ENCODE peak calls at places on chromosome 10, in eight cellular contexts. O is upper lobe of right lung, U is Panc1, Y is K562, B is mammary epithelial cell, M is heart left ventricle, F is spleen, Z is Peyer's patch. E is an unnamed sample. For H3K9me3 and H3K4me1, the result is how much of the 10 kb centered on the place peaks cover.

GRCh38 chr10:68088744-68089143 is 13.7 kb upstream of the HERC4 start:
- DNase-seq in O (no peak), U (no peak), Y (no peak), B (peak), M (no peak), F (no peak), Z (no peak), E (no peak)

GRCh38 chr10:24873281-24873683 is 79.1 kb downstream of the PRTFDC1 start:
- DNase-seq in O (no peak), U (no peak), Y (peak), B (peak), M (no peak), F (no peak), Z (no peak), E (no peak)

GRCh38 chr10:6089334-6090219 is 743 bp downstream of the RBM17 start:
- DNase-seq in O (peak), U (no peak), Y (peak), B (peak), M (peak), F (peak), Z (no peak), E (no peak)

GRCh38 chr10:112394475-112394875 is 20.6 kb downstream of the ACSL5 start:
- DNase-seq in O (peak), U (no peak), Y (no peak), B (no peak), M (no peak), F (no peak), Z (no peak), E (no peak)

GRCh38 chr10:112720178-112720577 is 229.9 kb upstream of the TCF7L2 start:
- DNase-seq in O (no peak), U (no peak), Y (no peak), B (no peak), M (no peak), F (no peak), Z (no peak), E (no peak)

GRCh38 chr10:24971374-24971773 is 19.0 kb upstream of the PRTFDC1 start:
- DNase-seq in O (no peak), U (no peak), Y (no peak), B (no peak), M (no peak), F (no peak), Z (no peak), E (no peak)

GRCh38 chr10:44343836-44344235 is 41.1 kb downstream of the CXCL12 start:
- DNase-seq in O (no peak), U (no peak), Y (no peak), B (no peak), M (no peak), F (no peak), Z (no peak), E (no peak)

GRCh38 chr10:32950457-32951109 is 7.4 kb downstream of the ITGB1 start:
- DNase-seq in O (no peak), U (no peak), Y (no peak), B (no peak), M (no peak), F (no peak), Z (no peak), E (no peak)

GRCh38 chr10:123808873-123809272 is 82.7 kb downstream of the CPXM2 start:
- DNase-seq in O (no peak), U (peak), Y (no peak), B (peak), M (no peak), F (no peak), Z (no peak), E (no peak)

GRCh38 chr10:80464557-80465466 is 10.7 kb downstream of the TSPAN14 start:
- DNase-seq in O (no peak), U (no peak), Y (peak), B (no peak), M (peak), F (peak), Z (no peak), E (no peak)

GRCh38 chr10:93722550-93722949 is 20.2 kb upstream of the FRA10AC1 start:
- DNase-seq in O (no peak), U (no peak), Y (no peak), B (peak), M (no peak), F (no peak), Z (no peak), E (no peak)

GRCh38 chr10:13890617-13891541 is 304.1 kb downstream of the PRPF18 start:
- DNase-seq in O (peak), U (no peak), Y (no peak), B (no peak), M (peak), F (no peak), Z (no peak), E (no peak)
- H3K27ac ChIP-seq in O (peak), U (no peak), Y (no peak), B (peak), M (peak), F (peak), Z (peak), E (peak)

GRCh38 chr10:63672491-63672890 is 151.3 kb downstream of the REEP3 start:
- DNase-seq in O (no peak), U (no peak), Y (no peak), B (no peak), M (no peak), F (no peak), Z (no peak), E (no peak)

GRCh38 chr10:63673246-63673645 is 152.0 kb downstream of the REEP3 start:
- DNase-seq in O (no peak), U (no peak), Y (no peak), B (peak), M (no peak), F (no peak), Z (no peak), E (no peak)

GRCh38 chr10:63675171-63675570 is 154.0 kb downstream of the REEP3 start:
- DNase-seq in O (no peak), U (no peak), Y (no peak), B (no peak), M (no peak), F (no peak), Z (no peak), E (no peak)

GRCh38 chr10:63671317-63671937 is 150.2 kb downstream of the REEP3 start:
- DNase-seq in O (no peak), U (no peak), Y (no peak), B (no peak), M (no peak), F (no peak), Z (no peak), E (no peak)

GRCh38 chr10:63673846-63674245 is 152.6 kb downstream of the REEP3 start:
- DNase-seq in O (no peak), U (no peak), Y (no peak), B (no peak), M (no peak), F (no peak), Z (no peak), E (no peak)
- H3K9me3 ChIP-seq in O (under half), U (under half), Y (under half), B (under half), M (under half), F (under half), Z (under half), E (under half)

GRCh38 chr10:102500621-102501149 is 1.8 kb downstream of the ACTR1A start:
- DNase-seq in O (peak), U (no peak), Y (no peak), B (no peak), M (no peak), F (peak), Z (no peak), E (no peak)
- H3K4me1 ChIP-seq in O (under half), U (under half), Y (under half), B (under half), M (under half), F (half or more), Z (under half), E (half or more)

DNA sequence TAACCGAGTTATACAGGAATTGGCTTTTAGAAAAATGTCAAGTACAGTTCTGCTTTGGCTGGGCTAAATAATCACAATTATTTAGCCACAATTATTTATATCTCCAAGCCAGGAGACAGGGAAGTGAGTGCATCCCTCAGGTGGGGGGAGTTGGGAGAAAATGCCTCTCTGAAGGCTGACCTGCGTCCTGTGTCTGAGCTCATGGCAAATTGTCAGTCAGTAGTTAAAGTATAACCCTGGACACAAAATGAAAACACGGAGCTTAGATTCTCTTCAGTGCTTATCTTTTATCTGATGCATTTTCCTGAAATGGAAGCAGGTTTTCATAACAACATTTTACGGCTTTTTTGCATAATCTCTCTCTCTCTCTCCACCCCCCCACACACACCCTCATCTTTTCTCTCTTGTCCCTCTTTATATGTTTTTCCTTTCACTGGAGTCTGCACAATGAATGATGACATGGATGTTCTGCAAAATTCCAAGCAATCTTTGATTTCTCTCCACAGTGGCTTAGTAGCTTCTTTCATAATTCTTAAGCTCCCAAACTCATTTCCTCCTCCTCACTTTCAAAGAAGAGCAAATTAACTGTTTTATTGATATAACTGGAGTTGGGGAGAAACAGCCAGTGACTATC is 521.5 kb upstream of the GHITM start:
- DNase-seq in O (no peak), U (no peak), Y (no peak), B (no peak), M (no peak), F (no peak), Z (no peak), E (no peak)
- H3K27ac ChIP-seq in O (no peak), U (no peak), Y (no peak), B (no peak), M (no peak), F (no peak), Z (no peak), E (no peak)

GRCh38 chr10:1370298-1370697 is 314.1 kb downstream of the WDR37 start:
- DNase-seq in O (no peak), U (no peak), Y (no peak), B (no peak), M (no peak), F (no peak), Z (no peak), E (no peak)
- H3K9me3 ChIP-seq in O (under half), U (under half), Y (under half), B (under half), M (under half), F (under half), Z (under half), E (under half)

GRCh38 chr10:22622242-22622806 is 92.1 kb downstream of the PIP4K2A start:
- DNase-seq in O (no peak), U (no peak), Y (no peak), B (no peak), M (no peak), F (no peak), Z (no peak), E (no peak)

GRCh38 chr10:22623624-22624263 is 90.6 kb downstream of the PIP4K2A start:
- DNase-seq in O (no peak), U (no peak), Y (peak), B (no peak), M (no peak), F (no peak), Z (no peak), E (no peak)

GRCh38 chr10:22625511-22626288 is 88.7 kb downstream of the PIP4K2A start:
- DNase-seq in O (no peak), U (no peak), Y (no peak), B (no peak), M (no peak), F (no peak), Z (no peak), E (no peak)

GRCh38 chr10:22626784-22627183 is 87.6 kb downstream of the PIP4K2A start:
- DNase-seq in O (no peak), U (no peak), Y (no peak), B (no peak), M (no peak), F (no peak), Z (no peak), E (no peak)

DNA sequence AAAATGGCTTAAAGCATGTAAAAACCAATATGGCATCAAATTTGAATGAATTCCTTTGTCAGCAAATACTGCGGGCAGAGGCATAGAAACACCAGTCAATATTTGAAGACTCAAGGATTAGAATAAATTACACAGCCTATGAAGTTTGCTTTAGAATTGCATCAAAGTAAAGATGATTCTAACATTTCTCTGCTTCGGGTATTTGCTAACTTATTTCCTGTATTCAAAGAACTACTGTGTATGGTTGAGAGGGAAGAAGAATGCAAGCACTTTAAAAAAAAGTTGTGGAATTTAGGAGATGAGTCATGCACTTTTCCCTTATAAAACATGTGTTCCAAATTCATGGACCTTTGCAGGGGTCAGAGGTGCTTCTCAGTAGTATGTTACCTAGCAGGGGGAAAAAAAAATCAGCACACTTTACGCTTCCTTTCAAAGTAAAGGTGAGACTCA is 90.1 kb downstream of the PIP4K2A start:
- DNase-seq in O (no peak), U (peak), Y (no peak), B (peak), M (no peak), F (no peak), Z (no peak), E (no peak)
- H3K4me1 ChIP-seq in O (half or more), U (half or more), Y (under half), B (under half), M (under half), F (half or more), Z (under half), E (half or more)